ENCODE peak calls at places on chromosome 21, in nine cellular contexts. One of them, this sample, is unnamed.

GRCh38 chr21:23452384-23453083 is 2154.7 kb downstream of the MRPL39 start:
- DNase-seq in fibroblast of villous mesenchyme: no peak
- DNase-seq in tibial nerve: no peak
- DNase-seq in CD4-positive, CD25-positive, alpha-beta regulatory T cell: no peak
- DNase-seq in coronary artery: no peak
- DNase-seq in fibroblast of pulmonary artery: no peak
- DNase-seq in retinal pigment epithelial cell: no peak
- DNase-seq in lower leg skin: no peak
- DNase-seq in fibroblast of mammary gland: no peak
- DNase-seq in this sample: peak

GRCh38 chr21:41446571-41446970 is 20.5 kb downstream of the MX1 start:
- DNase-seq in fibroblast of villous mesenchyme: peak
- DNase-seq in tibial nerve: no peak
- DNase-seq in CD4-positive, CD25-positive, alpha-beta regulatory T cell: no peak
- DNase-seq in coronary artery: no peak
- DNase-seq in fibroblast of pulmonary artery: no peak
- DNase-seq in retinal pigment epithelial cell: no peak
- DNase-seq in lower leg skin: no peak
- DNase-seq in fibroblast of mammary gland: no peak
- DNase-seq in this sample: no peak

GRCh38 chr21:33760641-33761103 is 118.4 kb downstream of the ITSN1 start:
- DNase-seq in fibroblast of villous mesenchyme: peak
- DNase-seq in tibial nerve: no peak
- DNase-seq in CD4-positive, CD25-positive, alpha-beta regulatory T cell: no peak
- DNase-seq in coronary artery: no peak
- DNase-seq in fibroblast of pulmonary artery: peak
- DNase-seq in retinal pigment epithelial cell: no peak
- DNase-seq in lower leg skin: no peak
- DNase-seq in fibroblast of mammary gland: peak
- DNase-seq in this sample: no peak

GRCh38 chr21:17343055-17343454 is 169.8 kb upstream of the CXADR start:
- DNase-seq in fibroblast of villous mesenchyme: peak
- DNase-seq in tibial nerve: no peak
- DNase-seq in CD4-positive, CD25-positive, alpha-beta regulatory T cell: no peak
- DNase-seq in coronary artery: no peak
- DNase-seq in fibroblast of pulmonary artery: peak
- DNase-seq in retinal pigment epithelial cell: peak
- DNase-seq in lower leg skin: no peak
- DNase-seq in fibroblast of mammary gland: peak
- DNase-seq in this sample: peak

GRCh38 chr21:41976611-41977010 is 22.8 kb upstream of the C2CD2 start:
- DNase-seq in fibroblast of villous mesenchyme: no peak
- DNase-seq in tibial nerve: no peak
- DNase-seq in CD4-positive, CD25-positive, alpha-beta regulatory T cell: no peak
- DNase-seq in coronary artery: peak
- DNase-seq in fibroblast of pulmonary artery: no peak
- DNase-seq in retinal pigment epithelial cell: no peak
- DNase-seq in lower leg skin: no peak
- DNase-seq in fibroblast of mammary gland: no peak
- DNase-seq in this sample: no peak

GRCh38 chr21:42062543-42063022 is 8.5 kb upstream of the UMODL1 start:
- DNase-seq in fibroblast of villous mesenchyme: no peak
- DNase-seq in tibial nerve: no peak
- DNase-seq in CD4-positive, CD25-positive, alpha-beta regulatory T cell: peak
- DNase-seq in coronary artery: no peak
- DNase-seq in fibroblast of pulmonary artery: no peak
- DNase-seq in retinal pigment epithelial cell: no peak
- DNase-seq in lower leg skin: peak
- DNase-seq in fibroblast of mammary gland: no peak
- DNase-seq in this sample: peak

GRCh38 chr21:31279214-31279613 is 64.8 kb downstream of the TIAM1 start:
- DNase-seq in fibroblast of villous mesenchyme: no peak
- DNase-seq in tibial nerve: no peak
- DNase-seq in CD4-positive, CD25-positive, alpha-beta regulatory T cell: no peak
- DNase-seq in coronary artery: no peak
- DNase-seq in fibroblast of pulmonary artery: no peak
- DNase-seq in retinal pigment epithelial cell: no peak
- DNase-seq in lower leg skin: no peak
- DNase-seq in fibroblast of mammary gland: no peak
- DNase-seq in this sample: no peak

GRCh38 chr21:33451634-33452071 is 28.1 kb downstream of the TMEM50B start:
- DNase-seq in fibroblast of villous mesenchyme: no peak
- DNase-seq in tibial nerve: no peak
- DNase-seq in CD4-positive, CD25-positive, alpha-beta regulatory T cell: no peak
- DNase-seq in coronary artery: no peak
- DNase-seq in fibroblast of pulmonary artery: no peak
- DNase-seq in retinal pigment epithelial cell: no peak
- DNase-seq in lower leg skin: no peak
- DNase-seq in fibroblast of mammary gland: peak
- DNase-seq in this sample: no peak

GRCh38 chr21:17612023-17612564 is 607 bp downstream of the BTG3 start:
- DNase-seq in fibroblast of villous mesenchyme: peak
- DNase-seq in tibial nerve: no peak
- DNase-seq in CD4-positive, CD25-positive, alpha-beta regulatory T cell: peak
- DNase-seq in coronary artery: peak
- DNase-seq in fibroblast of pulmonary artery: peak
- DNase-seq in retinal pigment epithelial cell: no peak
- DNase-seq in lower leg skin: peak
- DNase-seq in fibroblast of mammary gland: peak
- DNase-seq in this sample: peak

GRCh38 chr21:24197956-24198355 is 1409.3 kb downstream of the MRPL39 start:
- DNase-seq in fibroblast of villous mesenchyme: no peak
- DNase-seq in tibial nerve: no peak
- DNase-seq in CD4-positive, CD25-positive, alpha-beta regulatory T cell: no peak
- DNase-seq in coronary artery: no peak
- DNase-seq in fibroblast of pulmonary artery: peak
- DNase-seq in retinal pigment epithelial cell: no peak
- DNase-seq in lower leg skin: no peak
- DNase-seq in fibroblast of mammary gland: no peak
- DNase-seq in this sample: no peak

GRCh38 chr21:41802185-41802584 is 35.3 kb upstream of the RIPK4 start:
- DNase-seq in fibroblast of villous mesenchyme: no peak
- DNase-seq in tibial nerve: no peak
- DNase-seq in CD4-positive, CD25-positive, alpha-beta regulatory T cell: no peak
- DNase-seq in coronary artery: no peak
- DNase-seq in fibroblast of pulmonary artery: no peak
- DNase-seq in retinal pigment epithelial cell: no peak
- DNase-seq in lower leg skin: peak
- DNase-seq in fibroblast of mammary gland: no peak
- DNase-seq in this sample: no peak

GRCh38 chr21:26095131-26095530 is 75.4 kb downstream of the APP start:
- DNase-seq in fibroblast of villous mesenchyme: no peak
- DNase-seq in tibial nerve: no peak
- DNase-seq in CD4-positive, CD25-positive, alpha-beta regulatory T cell: no peak
- DNase-seq in coronary artery: no peak
- DNase-seq in fibroblast of pulmonary artery: no peak
- DNase-seq in retinal pigment epithelial cell: no peak
- DNase-seq in lower leg skin: no peak
- DNase-seq in fibroblast of mammary gland: peak
- DNase-seq in this sample: no peak

GRCh38 chr21:31142600-31142999 is 104.3 kb upstream of the KRTAP19-8 start:
- DNase-seq in fibroblast of villous mesenchyme: no peak
- DNase-seq in tibial nerve: no peak
- DNase-seq in CD4-positive, CD25-positive, alpha-beta regulatory T cell: no peak
- DNase-seq in coronary artery: no peak
- DNase-seq in fibroblast of pulmonary artery: no peak
- DNase-seq in retinal pigment epithelial cell: no peak
- DNase-seq in lower leg skin: no peak
- DNase-seq in fibroblast of mammary gland: no peak
- DNase-seq in this sample: peak

GRCh38 chr21:41149199-41149598 is 18.8 kb upstream of the BACE2 start:
- DNase-seq in fibroblast of villous mesenchyme: no peak
- DNase-seq in tibial nerve: no peak
- DNase-seq in CD4-positive, CD25-positive, alpha-beta regulatory T cell: no peak
- DNase-seq in coronary artery: no peak
- DNase-seq in fibroblast of pulmonary artery: no peak
- DNase-seq in retinal pigment epithelial cell: no peak
- DNase-seq in lower leg skin: no peak
- DNase-seq in fibroblast of mammary gland: no peak
- DNase-seq in this sample: no peak

GRCh38 chr21:42144221-42144620 is 73.1 kb downstream of the UMODL1 start:
- DNase-seq in fibroblast of villous mesenchyme: no peak
- DNase-seq in tibial nerve: no peak
- DNase-seq in CD4-positive, CD25-positive, alpha-beta regulatory T cell: no peak
- DNase-seq in coronary artery: no peak
- DNase-seq in fibroblast of pulmonary artery: no peak
- DNase-seq in retinal pigment epithelial cell: no peak
- DNase-seq in lower leg skin: no peak
- DNase-seq in fibroblast of mammary gland: no peak
- DNase-seq in this sample: no peak

DNA sequence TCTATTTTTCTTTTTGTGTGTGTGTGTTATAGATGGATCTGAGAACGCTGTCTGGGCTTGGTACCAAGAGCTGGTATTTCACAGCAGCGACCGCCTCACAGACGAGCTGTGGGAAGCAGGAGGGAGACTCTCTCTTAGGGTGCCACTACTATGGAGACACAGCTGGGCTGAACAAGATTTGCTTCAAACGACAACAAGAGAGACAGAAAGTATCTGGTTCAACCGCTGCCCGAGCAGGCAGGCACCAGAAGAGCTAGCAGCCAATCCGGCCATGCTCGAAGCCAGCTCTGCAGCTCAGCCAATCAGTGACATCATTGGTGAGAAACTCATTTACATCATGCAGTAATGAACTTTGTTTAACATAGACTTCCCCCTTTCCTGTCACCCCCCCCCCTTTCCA is 341.3 kb downstream of the USP25 start:
- DNase-seq in fibroblast of villous mesenchyme: peak
- DNase-seq in tibial nerve: no peak
- DNase-seq in CD4-positive, CD25-positive, alpha-beta regulatory T cell: no peak
- DNase-seq in coronary artery: no peak
- DNase-seq in fibroblast of pulmonary artery: peak
- DNase-seq in retinal pigment epithelial cell: no peak
- DNase-seq in lower leg skin: no peak
- DNase-seq in fibroblast of mammary gland: peak
- DNase-seq in this sample: no peak
- H3K4me3 ChIP-seq in fibroblast of villous mesenchyme: peak
- H3K4me3 ChIP-seq in tibial nerve: peak
- H3K4me3 ChIP-seq in CD4-positive, CD25-positive, alpha-beta regulatory T cell: no peak
- H3K4me3 ChIP-seq in coronary artery: peak
- H3K4me3 ChIP-seq in fibroblast of pulmonary artery: peak
- H3K4me3 ChIP-seq in retinal pigment epithelial cell: peak
- H3K4me3 ChIP-seq in lower leg skin: no peak
- H3K4me3 ChIP-seq in fibroblast of mammary gland: peak
- H3K4me3 ChIP-seq in this sample: no peak

DNA sequence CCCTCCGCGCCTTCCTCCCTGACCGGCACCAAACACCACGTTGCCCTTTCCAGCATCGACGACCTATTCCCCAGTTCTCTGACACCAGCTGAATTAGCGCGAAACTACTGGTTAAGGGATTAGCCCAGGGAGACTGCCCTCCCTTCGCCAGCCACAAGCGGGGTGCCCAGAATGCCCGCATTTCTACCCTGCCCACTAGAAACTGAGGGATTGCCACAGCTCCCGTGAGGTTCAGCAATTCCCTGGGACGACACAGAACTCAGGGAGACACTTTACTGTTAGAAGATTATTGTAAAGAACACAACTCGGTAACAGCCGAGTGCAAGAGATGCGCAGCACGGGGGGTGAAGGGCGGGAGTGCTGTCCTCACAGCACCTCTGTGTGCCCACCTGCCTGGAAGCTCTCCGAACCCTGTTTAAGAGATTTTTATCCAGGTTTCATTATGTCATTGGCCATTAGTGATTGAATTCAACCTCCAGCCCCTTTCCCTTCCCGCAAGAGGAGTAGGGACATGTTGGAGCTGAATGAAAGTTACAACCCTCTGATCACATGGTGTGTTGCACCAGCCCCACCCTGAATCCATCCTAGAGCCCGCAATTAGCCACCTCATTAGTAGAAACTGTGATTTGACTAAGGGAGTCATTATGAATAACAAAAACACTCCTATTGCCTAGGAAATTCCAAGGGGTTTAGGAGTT is 15.8 kb upstream of the RIPPLY3 start:
- DNase-seq in fibroblast of villous mesenchyme: no peak
- DNase-seq in tibial nerve: no peak
- DNase-seq in CD4-positive, CD25-positive, alpha-beta regulatory T cell: no peak
- DNase-seq in coronary artery: no peak
- DNase-seq in fibroblast of pulmonary artery: no peak
- DNase-seq in retinal pigment epithelial cell: no peak
- DNase-seq in lower leg skin: no peak
- DNase-seq in fibroblast of mammary gland: no peak
- DNase-seq in this sample: no peak
- H3K4me3 ChIP-seq in fibroblast of villous mesenchyme: peak
- H3K4me3 ChIP-seq in tibial nerve: peak
- H3K4me3 ChIP-seq in CD4-positive, CD25-positive, alpha-beta regulatory T cell: no peak
- H3K4me3 ChIP-seq in coronary artery: peak
- H3K4me3 ChIP-seq in fibroblast of pulmonary artery: peak
- H3K4me3 ChIP-seq in retinal pigment epithelial cell: peak
- H3K4me3 ChIP-seq in lower leg skin: peak
- H3K4me3 ChIP-seq in fibroblast of mammary gland: peak
- H3K4me3 ChIP-seq in this sample: peak

DNA sequence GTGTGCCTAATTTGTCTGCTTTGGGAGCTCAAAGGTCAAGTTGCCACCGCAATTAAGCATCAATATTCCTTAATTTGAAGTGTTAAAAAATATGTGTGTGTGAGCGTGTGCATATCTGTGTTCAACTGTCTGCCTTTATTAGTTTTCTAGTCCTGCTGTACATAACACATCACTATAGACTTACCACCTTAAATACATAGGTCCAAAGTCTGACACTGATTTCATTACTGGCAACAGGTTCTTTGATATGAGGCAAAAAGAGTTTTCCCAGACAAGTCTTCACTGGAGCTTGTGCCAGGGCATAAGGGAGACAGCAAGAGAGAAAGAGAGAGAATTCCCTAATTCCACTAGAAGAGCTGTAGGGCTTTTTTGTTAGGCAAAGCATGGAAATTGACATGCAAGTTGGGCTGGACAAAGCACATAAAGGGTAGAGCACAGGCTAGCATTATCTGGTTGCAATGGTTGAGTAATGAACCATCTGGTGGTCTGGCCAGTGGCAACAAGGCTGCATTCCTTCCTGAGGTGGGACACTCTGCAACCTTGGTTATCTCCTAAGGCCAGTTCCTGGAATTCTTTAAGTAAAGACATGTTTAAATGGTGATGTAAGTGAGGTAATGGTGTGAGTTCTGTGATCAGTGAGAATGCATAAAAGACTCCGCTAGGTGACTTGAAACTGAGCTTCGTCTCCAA is 457.2 kb upstream of the ADAMTS5 start:
- DNase-seq in fibroblast of villous mesenchyme: peak
- DNase-seq in tibial nerve: no peak
- DNase-seq in CD4-positive, CD25-positive, alpha-beta regulatory T cell: no peak
- DNase-seq in coronary artery: no peak
- DNase-seq in fibroblast of pulmonary artery: peak
- DNase-seq in retinal pigment epithelial cell: no peak
- DNase-seq in lower leg skin: no peak
- DNase-seq in fibroblast of mammary gland: peak
- DNase-seq in this sample: no peak
- H3K4me3 ChIP-seq in fibroblast of villous mesenchyme: no peak
- H3K4me3 ChIP-seq in tibial nerve: no peak
- H3K4me3 ChIP-seq in CD4-positive, CD25-positive, alpha-beta regulatory T cell: no peak
- H3K4me3 ChIP-seq in coronary artery: no peak
- H3K4me3 ChIP-seq in fibroblast of pulmonary artery: no peak
- H3K4me3 ChIP-seq in retinal pigment epithelial cell: no peak
- H3K4me3 ChIP-seq in lower leg skin: no peak
- H3K4me3 ChIP-seq in fibroblast of mammary gland: no peak
- H3K4me3 ChIP-seq in this sample: no peak

DNA sequence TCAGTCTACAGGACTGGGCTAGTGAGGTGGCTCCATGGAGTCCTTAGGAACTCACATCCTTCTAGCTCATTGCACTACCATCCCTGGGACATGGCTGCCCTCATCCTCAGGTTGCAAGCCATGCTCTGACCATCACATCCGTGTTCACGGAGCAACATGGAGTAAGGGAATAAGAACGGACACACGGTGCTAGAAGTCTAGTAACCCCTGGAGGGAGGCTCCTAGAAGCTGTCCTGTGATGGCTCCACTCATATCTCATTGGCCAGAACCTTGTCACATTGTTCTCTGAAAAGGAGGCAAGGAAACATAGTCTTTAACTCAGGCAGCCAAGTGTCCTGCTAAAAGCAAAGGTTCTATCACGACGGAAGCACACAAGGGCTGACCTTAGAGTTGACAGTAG is 3.9 kb downstream of the MRAP start:
- DNase-seq in fibroblast of villous mesenchyme: no peak
- DNase-seq in tibial nerve: no peak
- DNase-seq in CD4-positive, CD25-positive, alpha-beta regulatory T cell: no peak
- DNase-seq in coronary artery: no peak
- DNase-seq in fibroblast of pulmonary artery: no peak
- DNase-seq in retinal pigment epithelial cell: no peak
- DNase-seq in lower leg skin: peak
- DNase-seq in fibroblast of mammary gland: no peak
- DNase-seq in this sample: no peak
- H3K4me3 ChIP-seq in fibroblast of villous mesenchyme: no peak
- H3K4me3 ChIP-seq in tibial nerve: no peak
- H3K4me3 ChIP-seq in CD4-positive, CD25-positive, alpha-beta regulatory T cell: no peak
- H3K4me3 ChIP-seq in coronary artery: no peak
- H3K4me3 ChIP-seq in fibroblast of pulmonary artery: no peak
- H3K4me3 ChIP-seq in retinal pigment epithelial cell: no peak
- H3K4me3 ChIP-seq in lower leg skin: no peak
- H3K4me3 ChIP-seq in fibroblast of mammary gland: no peak
- H3K4me3 ChIP-seq in this sample: no peak